ENCODE peak calls at places on chromosomes 5 and 9, in four cellular contexts. One of them, this sample, is unnamed.

GRCh38 chr5:33362915-33363314 is 77.8 kb upstream of the TARS1 start:
- DNase-seq in choroid plexus epithelial cell: peak
- DNase-seq in RWPE1: no peak
- DNase-seq in A673: no peak
- DNase-seq in this sample: no peak

GRCh38 chr5:33712664-33713063 is 179.1 kb downstream of the ADAMTS12 start:
- DNase-seq in choroid plexus epithelial cell: no peak
- DNase-seq in RWPE1: no peak
- DNase-seq in A673: no peak
- DNase-seq in this sample: no peak

GRCh38 chr9:32524558-32525461 is 1.2 kb downstream of the RIGI start:
- DNase-seq in choroid plexus epithelial cell: peak
- DNase-seq in RWPE1: peak
- DNase-seq in A673: peak
- DNase-seq in this sample: peak

GRCh38 chr9:93225417-93225816 is 41.5 kb downstream of the WNK2 start:
- DNase-seq in choroid plexus epithelial cell: no peak
- DNase-seq in RWPE1: no peak
- DNase-seq in A673: no peak
- DNase-seq in this sample: no peak

GRCh38 chr5:32498484-32498883 is 53.9 kb upstream of the ZFR start:
- DNase-seq in choroid plexus epithelial cell: no peak
- DNase-seq in RWPE1: no peak
- DNase-seq in A673: no peak
- DNase-seq in this sample: no peak

GRCh38 chr9:130714586-130715110 is 21.1 kb downstream of the EXOSC2 start:
- DNase-seq in choroid plexus epithelial cell: no peak
- DNase-seq in RWPE1: no peak
- DNase-seq in A673: no peak
- DNase-seq in this sample: no peak

GRCh38 chr5:150398432-150399157 is 14.1 kb downstream of the CD74 start:
- DNase-seq in choroid plexus epithelial cell: no peak
- DNase-seq in RWPE1: no peak
- DNase-seq in A673: no peak
- DNase-seq in this sample: no peak

GRCh38 chr5:93886917-93887361 is 145.5 kb upstream of the POU5F2 start:
- DNase-seq in choroid plexus epithelial cell: peak
- DNase-seq in RWPE1: no peak
- DNase-seq in A673: no peak
- DNase-seq in this sample: no peak

GRCh38 chr9:18605763-18606162 is 131.8 kb downstream of the ADAMTSL1 start:
- DNase-seq in choroid plexus epithelial cell: peak
- DNase-seq in RWPE1: no peak
- DNase-seq in A673: no peak
- DNase-seq in this sample: no peak

GRCh38 chr9:130026583-130027427 is 16.2 kb downstream of the FNBP1 start:
- DNase-seq in choroid plexus epithelial cell: no peak
- DNase-seq in RWPE1: no peak
- DNase-seq in A673: no peak
- DNase-seq in this sample: no peak

GRCh38 chr9:136902259-136902821 is 16.0 kb downstream of the TRAF2 start:
- DNase-seq in choroid plexus epithelial cell: peak
- DNase-seq in RWPE1: peak
- DNase-seq in A673: no peak
- DNase-seq in this sample: peak

GRCh38 chr5:170736966-170737365 is 46.6 kb upstream of the GABRP start:
- DNase-seq in choroid plexus epithelial cell: no peak
- DNase-seq in RWPE1: no peak
- DNase-seq in A673: no peak
- DNase-seq in this sample: no peak

GRCh38 chr5:153551537-153552079 is 61.1 kb downstream of the GRIA1 start:
- DNase-seq in choroid plexus epithelial cell: peak
- DNase-seq in RWPE1: peak
- DNase-seq in A673: peak
- DNase-seq in this sample: peak

GRCh38 chr5:159503236-159503635 is 172.9 kb upstream of the IL12B start:
- DNase-seq in choroid plexus epithelial cell: no peak
- DNase-seq in RWPE1: no peak
- DNase-seq in A673: no peak
- DNase-seq in this sample: no peak

GRCh38 chr5:139903805-139904565 is 108.4 kb downstream of the PSD2 start:
- DNase-seq in choroid plexus epithelial cell: no peak
- DNase-seq in RWPE1: no peak
- DNase-seq in A673: peak
- DNase-seq in this sample: no peak

GRCh38 chr5:175688352-175689146 is 30.7 kb downstream of the HRH2 start:
- DNase-seq in choroid plexus epithelial cell: no peak
- DNase-seq in RWPE1: no peak
- DNase-seq in A673: no peak
- DNase-seq in this sample: no peak

GRCh38 chr9:112731971-112732370 is 14.1 kb upstream of the INIP start:
- DNase-seq in choroid plexus epithelial cell: no peak
- DNase-seq in RWPE1: no peak
- DNase-seq in A673: no peak
- DNase-seq in this sample: no peak

GRCh38 chr5:42591026-42591425 is 165.6 kb upstream of the CCDC152 start:
- DNase-seq in choroid plexus epithelial cell: no peak
- DNase-seq in RWPE1: no peak
- DNase-seq in A673: no peak
- DNase-seq in this sample: no peak

GRCh38 chr5:62082370-62082778 is 223.6 kb upstream of the KIF2A start:
- DNase-seq in choroid plexus epithelial cell: peak
- DNase-seq in RWPE1: peak
- DNase-seq in A673: peak
- DNase-seq in this sample: peak

GRCh38 chr5:62077823-62078550 is 228.0 kb upstream of the KIF2A start:
- DNase-seq in choroid plexus epithelial cell: no peak
- DNase-seq in RWPE1: peak
- DNase-seq in A673: no peak
- DNase-seq in this sample: no peak

GRCh38 chr5:62083247-62083646 is 222.8 kb upstream of the KIF2A start:
- DNase-seq in choroid plexus epithelial cell: no peak
- DNase-seq in RWPE1: no peak
- DNase-seq in A673: no peak
- DNase-seq in this sample: no peak

GRCh38 chr5:62084391-62084790 is 221.6 kb upstream of the KIF2A start:
- DNase-seq in choroid plexus epithelial cell: no peak
- DNase-seq in RWPE1: no peak
- DNase-seq in A673: no peak
- DNase-seq in this sample: no peak

DNA sequence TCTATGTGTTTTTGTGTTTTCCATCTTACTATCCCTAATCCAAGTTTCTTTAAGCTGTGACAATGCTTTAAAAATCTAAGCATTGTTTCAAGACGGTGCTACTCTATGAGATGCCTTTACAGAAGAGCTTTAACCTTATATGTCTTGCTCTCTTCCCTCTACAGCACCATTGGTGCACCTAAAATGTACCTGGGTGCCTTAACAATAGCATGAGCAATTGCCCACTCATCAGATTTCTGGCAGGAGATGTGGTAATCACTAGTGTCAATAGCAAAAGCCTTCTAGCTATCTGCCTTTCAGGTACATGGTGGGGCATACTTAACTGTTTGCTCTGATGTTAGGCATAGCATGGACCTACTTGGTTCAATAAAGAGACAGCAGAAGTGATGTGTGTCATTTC is 222.3 kb upstream of the KIF2A start:
- DNase-seq in choroid plexus epithelial cell: no peak
- DNase-seq in RWPE1: peak
- DNase-seq in A673: no peak
- DNase-seq in this sample: peak
- TF ChIP-seq CTCF in choroid plexus epithelial cell: no peak
- TF ChIP-seq CTCF in RWPE1: no peak
- TF ChIP-seq CTCF in A673: no peak
- TF ChIP-seq CTCF in this sample: no peak

GRCh38 chr5:137747848-137748247 is 6.3 kb downstream of the HNRNPA0 start:
- DNase-seq in choroid plexus epithelial cell: no peak
- DNase-seq in RWPE1: no peak
- DNase-seq in A673: no peak
- DNase-seq in this sample: no peak

GRCh38 chr5:137738947-137739346 is 3.1 kb upstream of the KLHL3 start:
- DNase-seq in choroid plexus epithelial cell: no peak
- DNase-seq in RWPE1: no peak
- DNase-seq in A673: no peak
- DNase-seq in this sample: no peak

GRCh38 chr5:137741718-137742117 is 5.8 kb upstream of the KLHL3 start:
- DNase-seq in choroid plexus epithelial cell: no peak
- DNase-seq in RWPE1: no peak
- DNase-seq in A673: no peak
- DNase-seq in this sample: no peak

GRCh38 chr5:137739737-137740136 is 3.8 kb upstream of the KLHL3 start:
- DNase-seq in choroid plexus epithelial cell: no peak
- DNase-seq in RWPE1: no peak
- DNase-seq in A673: no peak
- DNase-seq in this sample: no peak

GRCh38 chr5:137743031-137743640 is 7.2 kb upstream of the KLHL3 start:
- DNase-seq in choroid plexus epithelial cell: peak
- DNase-seq in RWPE1: peak
- DNase-seq in A673: peak
- DNase-seq in this sample: peak
- TF ChIP-seq CTCF in choroid plexus epithelial cell: peak
- TF ChIP-seq CTCF in RWPE1: peak
- TF ChIP-seq CTCF in A673: peak
- TF ChIP-seq CTCF in this sample: peak

GRCh38 chr9:121635300-121635699 is 16.1 kb upstream of the DAB2IP start:
- DNase-seq in choroid plexus epithelial cell: no peak
- DNase-seq in RWPE1: no peak
- DNase-seq in A673: no peak
- DNase-seq in this sample: no peak
- TF ChIP-seq CTCF in choroid plexus epithelial cell: no peak
- TF ChIP-seq CTCF in RWPE1: no peak
- TF ChIP-seq CTCF in A673: no peak
- TF ChIP-seq CTCF in this sample: no peak

DNA sequence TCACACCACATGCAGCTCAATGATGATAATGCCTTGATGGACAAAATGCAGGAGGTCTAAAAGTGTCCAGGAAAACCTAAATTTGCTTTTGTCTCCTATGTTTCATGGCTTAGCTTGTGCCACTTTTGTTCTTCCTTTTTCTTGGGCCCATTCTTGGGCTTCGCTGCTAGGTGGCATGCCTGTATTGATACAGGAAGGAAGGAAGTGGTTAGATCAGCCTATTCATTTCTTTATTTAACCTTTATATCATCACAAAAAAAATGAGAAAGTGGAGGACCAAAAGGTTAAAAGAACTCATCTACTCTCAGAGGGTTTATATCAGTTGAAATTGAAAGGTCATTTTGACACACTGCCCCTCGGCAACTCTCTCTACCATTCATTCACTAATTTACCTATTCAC is 260.2 kb downstream of the ARHGAP26 start:
- DNase-seq in choroid plexus epithelial cell: no peak
- DNase-seq in RWPE1: no peak
- DNase-seq in A673: no peak
- DNase-seq in this sample: no peak
- TF ChIP-seq CTCF in choroid plexus epithelial cell: no peak
- TF ChIP-seq CTCF in RWPE1: no peak
- TF ChIP-seq CTCF in A673: no peak
- TF ChIP-seq CTCF in this sample: no peak

GRCh38 chr9:36141761-36142160 is 5.2 kb downstream of the GLIPR2 start:
- DNase-seq in choroid plexus epithelial cell: no peak
- DNase-seq in RWPE1: no peak
- DNase-seq in A673: no peak
- DNase-seq in this sample: no peak

GRCh38 chr9:36142510-36143161 is 6.1 kb downstream of the GLIPR2 start:
- DNase-seq in choroid plexus epithelial cell: peak
- DNase-seq in RWPE1: no peak
- DNase-seq in A673: no peak
- DNase-seq in this sample: no peak

GRCh38 chr9:36140086-36141084 is 3.9 kb downstream of the GLIPR2 start:
- DNase-seq in choroid plexus epithelial cell: no peak
- DNase-seq in RWPE1: no peak
- DNase-seq in A673: no peak
- DNase-seq in this sample: no peak

GRCh38 chr9:36143242-36143641 is 6.7 kb downstream of the GLIPR2 start:
- DNase-seq in choroid plexus epithelial cell: no peak
- DNase-seq in RWPE1: no peak
- DNase-seq in A673: no peak
- DNase-seq in this sample: no peak

DNA sequence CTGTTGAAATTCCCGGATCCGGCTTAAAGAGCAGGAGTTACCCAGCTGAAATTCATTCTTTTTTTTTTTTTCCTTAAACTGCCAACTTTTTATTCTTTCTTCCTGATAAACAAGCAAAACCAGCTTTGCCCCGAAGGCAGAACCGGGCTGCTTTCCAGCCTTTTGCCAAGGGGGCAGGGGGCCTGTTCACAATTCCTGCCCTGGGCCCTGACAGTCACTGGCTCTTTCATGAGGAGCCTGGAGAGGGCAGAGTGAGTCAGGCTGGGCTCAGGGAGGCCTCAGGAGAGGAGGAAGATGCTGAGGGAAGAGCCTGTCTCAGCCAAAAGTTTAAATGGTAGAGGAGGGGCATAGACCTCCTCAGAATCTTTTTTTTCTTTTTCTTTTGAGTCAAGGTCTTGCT is 4.8 kb downstream of the GLIPR2 start:
- DNase-seq in choroid plexus epithelial cell: peak
- DNase-seq in RWPE1: no peak
- DNase-seq in A673: no peak
- DNase-seq in this sample: peak
- TF ChIP-seq CTCF in choroid plexus epithelial cell: peak
- TF ChIP-seq CTCF in RWPE1: no peak
- TF ChIP-seq CTCF in A673: no peak
- TF ChIP-seq CTCF in this sample: peak

GRCh38 chr9:82571540-82571939 is 491.4 kb downstream of the RASEF start:
- DNase-seq in choroid plexus epithelial cell: no peak
- DNase-seq in RWPE1: no peak
- DNase-seq in A673: no peak
- DNase-seq in this sample: no peak

GRCh38 chr9:82574911-82575310 is 488.0 kb downstream of the RASEF start:
- DNase-seq in choroid plexus epithelial cell: no peak
- DNase-seq in RWPE1: no peak
- DNase-seq in A673: no peak
- DNase-seq in this sample: no peak

GRCh38 chr9:82565188-82565966 is 497.6 kb downstream of the RASEF start:
- DNase-seq in choroid plexus epithelial cell: peak
- DNase-seq in RWPE1: no peak
- DNase-seq in A673: no peak
- DNase-seq in this sample: no peak

GRCh38 chr9:82570226-82570625 is 492.7 kb downstream of the RASEF start:
- DNase-seq in choroid plexus epithelial cell: no peak
- DNase-seq in RWPE1: peak
- DNase-seq in A673: no peak
- DNase-seq in this sample: peak
- TF ChIP-seq CTCF in choroid plexus epithelial cell: peak
- TF ChIP-seq CTCF in RWPE1: no peak
- TF ChIP-seq CTCF in A673: no peak
- TF ChIP-seq CTCF in this sample: no peak

DNA sequence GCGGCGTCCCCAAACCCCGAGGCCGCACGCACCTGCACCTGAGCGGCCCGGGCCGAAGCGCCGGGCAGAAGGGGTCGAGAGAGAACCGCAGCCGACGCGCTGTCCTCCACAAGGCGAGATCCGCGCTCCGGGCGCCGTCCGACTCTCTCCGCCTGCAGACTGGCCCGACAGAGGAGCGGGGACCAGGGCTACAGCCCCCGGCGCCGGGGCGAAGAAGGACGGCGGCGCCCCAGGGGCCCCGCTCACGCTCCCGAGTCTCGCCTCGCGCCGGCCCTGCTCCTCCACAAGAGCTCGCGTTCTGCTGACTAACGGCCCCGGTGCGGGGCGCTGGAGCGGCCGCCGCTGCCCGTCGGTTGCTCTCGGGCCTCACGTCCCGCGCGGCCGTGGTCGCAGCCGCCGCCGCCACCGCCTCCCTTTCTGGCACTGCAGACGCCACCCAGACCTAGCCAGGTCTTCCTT is 362 bp downstream of the ABHD17B start:
- DNase-seq in choroid plexus epithelial cell: no peak
- DNase-seq in RWPE1: peak
- DNase-seq in A673: no peak
- DNase-seq in this sample: no peak
- TF ChIP-seq CTCF in choroid plexus epithelial cell: no peak
- TF ChIP-seq CTCF in RWPE1: no peak
- TF ChIP-seq CTCF in A673: no peak
- TF ChIP-seq CTCF in this sample: no peak

This sample was measured in MCF 10A.